ENCODE peak calls at places on chromosomes 11 and 22, in six cellular contexts. V is adrenal gland, Q is esophagus squamous epithelium, W is A549, J is IMR-90, M is K562. A is an unnamed sample.

GRCh38 chr11:117202386-117203068 is 3.4 kb downstream of the TAGLN start:
- DNase-seq in M (no peak), J (no peak), W (no peak), V (no peak), Q (no peak), A (no peak)

GRCh38 chr11:8338138-8338537 is 74.5 kb upstream of the LMO1 start:
- DNase-seq in Q (no peak), J (peak; percentile 12), W (peak; percentile 40), M (peak; percentile 74), V (peak; percentile 58), A (peak; percentile 53)

GRCh38 chr22:46466255-46466676 is 71.2 kb downstream of the CELSR1 start:
- DNase-seq in W (no peak), Q (no peak), J (no peak), V (no peak), M (no peak), A (no peak)

GRCh38 chr11:111064118-111064517 is 181.4 kb upstream of the POU2AF2 start:
- DNase-seq in V (no peak), W (no peak), Q (no peak), J (peak; percentile 92), M (no peak), A (no peak)

GRCh38 chr11:87299041-87299481 is 261.3 kb downstream of the TMEM135 start:
- DNase-seq in V (no peak), W (peak; percentile 12), Q (no peak), J (no peak), M (no peak), A (no peak)

GRCh38 chr11:11382858-11383532 is 29.9 kb upstream of the CSNK2A3 start:
- DNase-seq in W (no peak), V (no peak), Q (no peak), M (no peak), J (no peak), A (no peak)

GRCh38 chr11:66568124-66568916 is at the start of gene CTSF:
- DNase-seq in Q (no peak), W (peak; percentile 83), J (peak; percentile 49), V (peak; percentile 92), M (peak; percentile 99), A (peak; percentile 87)

GRCh38 chr11:107659310-107659709 is 52.5 kb downstream of the SLN start:
- DNase-seq in V (no peak), M (no peak), W (no peak), J (no peak), Q (no peak), A (no peak)

GRCh38 chr11:120399312-120399711 is 63.1 kb downstream of the ARHGEF12 start:
- DNase-seq in V (no peak), M (no peak), W (no peak), J (no peak), Q (no peak), A (no peak)

GRCh38 chr22:48900626-48901025 is 927.0 kb downstream of the BRD1 start:
- DNase-seq in M (no peak), J (no peak), Q (no peak), W (no peak), V (no peak), A (no peak)

GRCh38 chr22:27214691-27215090 is 557.3 kb downstream of the MIAT start:
- DNase-seq in Q (no peak), V (no peak), J (no peak), W (no peak), M (no peak), A (no peak)

GRCh38 chr22:27212617-27213177 is 555.3 kb downstream of the MIAT start:
- DNase-seq in Q (no peak), V (peak; percentile 63), M (no peak), J (peak; percentile 98), W (peak; percentile 88), A (peak; percentile 73)

GRCh38 chr22:27213291-27213690 is 555.9 kb downstream of the MIAT start:
- DNase-seq in Q (no peak), M (no peak), J (no peak), W (no peak), V (no peak), A (no peak)

GRCh38 chr22:27212081-27212480 is 554.7 kb downstream of the MIAT start:
- DNase-seq in Q (no peak), W (no peak), M (no peak), J (no peak), V (no peak), A (no peak)

DNA sequence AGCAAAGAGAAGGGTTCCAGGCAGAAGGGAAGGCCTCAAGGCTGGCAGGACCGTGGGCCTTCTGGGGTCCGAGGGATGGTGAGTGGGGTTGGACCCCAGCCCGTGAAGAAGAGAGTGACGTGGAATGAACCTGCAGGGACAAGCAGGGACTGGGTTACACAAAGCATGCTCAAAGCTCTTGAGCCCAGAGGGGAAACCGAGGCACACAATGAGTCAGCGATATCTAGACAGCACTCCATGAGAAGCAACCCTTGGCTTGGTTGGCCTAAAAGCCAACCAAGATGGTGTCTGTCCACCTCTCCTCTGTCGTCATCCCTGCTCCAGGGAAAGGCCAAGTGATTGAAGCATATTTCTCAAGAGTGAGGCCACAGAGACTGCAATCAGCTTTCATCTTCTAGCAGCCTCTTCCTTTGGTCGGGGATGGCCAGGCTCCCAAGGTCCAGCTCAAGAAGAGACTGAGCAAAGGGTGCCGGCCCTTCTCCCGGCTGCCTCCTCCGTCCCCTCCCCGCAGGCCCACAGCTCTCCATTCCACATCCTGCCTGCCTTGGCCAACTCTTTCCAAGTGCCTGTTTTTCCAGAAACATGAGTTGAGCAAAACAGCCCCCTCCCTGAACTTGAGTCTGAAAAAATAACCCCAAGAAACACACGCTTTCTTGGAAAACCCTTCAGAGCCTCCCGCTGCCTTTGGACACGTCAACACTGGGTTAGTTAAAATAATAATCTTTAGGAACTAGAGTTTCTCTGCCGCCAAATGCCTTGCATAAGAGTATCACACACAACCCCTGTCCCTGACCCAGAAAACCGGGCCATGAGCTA is 556.6 kb downstream of the MIAT start:
- DNase-seq in Q (no peak), M (no peak), J (peak; percentile 55), W (no peak), V (peak; percentile 18), A (peak; percentile 73)
- H3K27ac ChIP-seq in Q (peak overlapping the region; percentile 7), M (no peak overlapping the region), J (peak overlapping the region; percentile 20), W (peak overlapping the region; percentile 77), V (peak overlapping the region; percentile 54), A (peak overlapping the region; percentile 67)

DNA sequence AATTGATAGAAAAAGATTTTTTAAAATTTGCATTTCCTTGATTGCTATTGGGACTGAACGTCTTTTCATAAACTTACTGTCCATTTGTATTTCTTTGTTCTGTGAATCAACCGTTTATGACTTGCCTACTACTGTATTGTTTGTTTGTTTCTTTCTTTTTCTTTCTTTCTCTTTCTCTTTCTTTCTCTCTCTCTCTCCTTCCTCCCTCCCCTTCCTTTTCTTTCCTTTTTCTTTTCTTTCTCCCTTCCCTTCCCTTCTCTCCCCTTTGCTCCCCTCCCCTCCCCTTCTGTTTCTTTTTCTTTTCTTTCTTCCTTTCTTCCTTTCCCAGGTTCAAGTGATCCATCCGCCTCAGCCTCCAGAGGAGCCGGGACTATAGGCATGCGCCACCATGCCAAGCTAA is 46.9 kb downstream of the NF2 start:
- DNase-seq in W (no peak), V (no peak), M (no peak), Q (no peak), J (no peak), A (no peak)
- TF ChIP-seq POLR2A in W (no peak), V (no peak), M (no peak), Q (no peak), J (no peak), A (no peak)

DNA sequence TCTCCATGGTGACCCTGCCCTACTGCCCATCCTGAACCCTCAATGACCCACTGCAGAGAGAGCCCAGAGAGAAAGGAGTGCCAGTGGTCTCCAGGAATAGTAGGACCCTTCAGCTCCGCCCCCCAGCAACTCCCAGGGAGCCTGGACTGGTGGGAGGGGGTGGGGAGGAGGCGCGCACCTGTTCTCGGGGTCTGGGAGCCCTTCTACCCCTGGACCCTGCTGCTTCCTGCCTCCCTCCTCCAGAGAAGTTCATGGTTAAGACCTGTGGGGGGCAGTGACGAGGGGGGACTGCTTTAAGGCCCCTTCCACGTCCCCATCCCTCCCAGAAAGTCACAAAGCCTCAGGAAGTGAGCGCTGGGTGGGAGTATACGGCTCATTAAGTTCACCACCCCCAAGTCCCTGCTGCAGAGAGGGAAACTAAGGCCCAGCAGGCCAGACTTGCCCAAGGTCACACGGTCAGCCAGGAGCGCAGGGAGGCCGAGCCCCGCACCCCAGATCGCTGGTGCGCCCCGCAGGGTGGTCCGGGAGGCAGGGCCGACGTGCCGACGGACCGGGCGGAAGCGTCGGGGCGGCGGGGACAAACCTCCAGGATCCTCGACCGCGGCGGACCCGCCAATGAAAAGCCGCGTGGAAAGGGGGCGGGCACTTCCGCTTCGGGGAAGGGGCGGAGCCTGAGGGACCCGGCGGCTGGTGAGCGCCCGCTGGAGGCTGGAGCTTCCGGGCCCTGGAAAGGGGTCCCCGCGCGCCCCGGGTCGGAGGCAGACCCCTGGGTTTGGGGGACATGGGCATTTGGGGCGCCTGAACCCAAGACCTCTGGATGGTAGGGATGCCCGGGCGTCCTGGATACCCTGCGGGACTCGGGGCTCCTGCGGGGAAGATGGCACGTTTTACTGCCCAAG is at the start of the genes NUDT22 and TRPT1:
- DNase-seq in J (peak; percentile 66), W (peak; percentile 80), M (peak; percentile 93), Q (no peak), V (peak; percentile 89), A (peak; percentile 93)
- TF ChIP-seq CTCF in J (peak; percentile 12), W (peak; percentile 28), M (peak; percentile 19), Q (no peak), V (no peak), A (peak; percentile 15)

GRCh38 chr11:130524132-130524790 is 75.8 kb downstream of the ADAMTS15 start:
- DNase-seq in V (no peak), W (no peak), Q (no peak), J (no peak), M (no peak), A (no peak)

GRCh38 chr11:130523609-130524008 is 75.2 kb downstream of the ADAMTS15 start:
- DNase-seq in W (no peak), J (peak; percentile 97), M (no peak), Q (no peak), V (no peak), A (no peak)

GRCh38 chr11:130523166-130523565 is 74.7 kb downstream of the ADAMTS15 start:
- DNase-seq in Q (no peak), V (no peak), M (no peak), J (no peak), W (no peak), A (no peak)

GRCh38 chr11:130520231-130520630 is 71.8 kb downstream of the ADAMTS15 start:
- DNase-seq in V (no peak), J (no peak), Q (no peak), M (no peak), W (no peak), A (peak; percentile 76)

GRCh38 chr11:130522284-130522961 is 74.0 kb downstream of the ADAMTS15 start:
- DNase-seq in M (peak; percentile 80), J (peak; percentile 97), V (peak; percentile 97), Q (no peak), W (peak; percentile 81), A (peak; percentile 93)
- H3K27ac ChIP-seq in M (no peak overlapping the region), J (peak overlapping the region; percentile 95), V (peak overlapping the region; percentile 81), Q (peak overlapping the region; percentile 52), W (peak overlapping the region; percentile 78), A (peak overlapping the region; percentile 77)